ENCODE peak calls at places on chromosomes 4 and X, in six cellular contexts. One of them, this sample, is unnamed.

GRCh38 chrX:77749695-77750094 is 36.3 kb downstream of the ATRX start:
- DNase-seq in A549: peak; percentile 36
- DNase-seq in body of pancreas: no peak
- DNase-seq in tibial artery: no peak
- DNase-seq in left lung: no peak
- DNase-seq in HFFc6: peak; percentile 61
- DNase-seq in this sample: no peak

GRCh38 chrX:2547746-2548145 is 47.0 kb upstream of the DHRSX start:
- DNase-seq in A549: no peak
- DNase-seq in body of pancreas: no peak
- DNase-seq in tibial artery: no peak
- DNase-seq in left lung: no peak
- DNase-seq in HFFc6: no peak
- DNase-seq in this sample: no peak

GRCh38 chr4:71186566-71187398 is 152.0 kb upstream of the SLC4A4 start:
- DNase-seq in A549: peak; percentile 29
- DNase-seq in body of pancreas: peak; percentile 44
- DNase-seq in tibial artery: peak; percentile 30
- DNase-seq in left lung: peak; percentile 88
- DNase-seq in HFFc6: peak; percentile 25
- DNase-seq in this sample: peak; percentile 83

GRCh38 chr4:121690001-121690400 is 6.8 kb downstream of the ANXA5 start:
- DNase-seq in A549: no peak
- DNase-seq in body of pancreas: no peak
- DNase-seq in tibial artery: no peak
- DNase-seq in left lung: no peak
- DNase-seq in HFFc6: peak; percentile 59
- DNase-seq in this sample: no peak

GRCh38 chrX:48632207-48632606 is 34.9 kb downstream of the WDR13 start:
- DNase-seq in A549: no peak
- DNase-seq in body of pancreas: no peak
- DNase-seq in tibial artery: no peak
- DNase-seq in left lung: no peak
- DNase-seq in HFFc6: no peak
- DNase-seq in this sample: no peak

GRCh38 chrX:17967888-17968287 is 106.8 kb upstream of the RAI2 start:
- DNase-seq in A549: no peak
- DNase-seq in body of pancreas: peak; percentile 51
- DNase-seq in tibial artery: no peak
- DNase-seq in left lung: no peak
- DNase-seq in HFFc6: no peak
- DNase-seq in this sample: no peak

GRCh38 chrX:37958493-37959211 is 47.7 kb upstream of the SYTL5 start:
- DNase-seq in A549: no peak
- DNase-seq in body of pancreas: no peak
- DNase-seq in tibial artery: no peak
- DNase-seq in left lung: no peak
- DNase-seq in HFFc6: no peak
- DNase-seq in this sample: no peak

GRCh38 chrX:8346060-8346459 is 118.6 kb upstream of the VCX3B start:
- DNase-seq in A549: no peak
- DNase-seq in body of pancreas: no peak
- DNase-seq in tibial artery: no peak
- DNase-seq in left lung: no peak
- DNase-seq in HFFc6: no peak
- DNase-seq in this sample: no peak

GRCh38 chr4:128735714-128736113 is 73.8 kb upstream of the JADE1 start:
- DNase-seq in A549: no peak
- DNase-seq in body of pancreas: no peak
- DNase-seq in tibial artery: no peak
- DNase-seq in left lung: no peak
- DNase-seq in HFFc6: no peak
- DNase-seq in this sample: no peak

GRCh38 chrX:46381630-46382029 is 163.6 kb downstream of the ZNF674 start:
- DNase-seq in A549: no peak
- DNase-seq in body of pancreas: peak; percentile 16
- DNase-seq in tibial artery: no peak
- DNase-seq in left lung: no peak
- DNase-seq in HFFc6: peak; percentile 2
- DNase-seq in this sample: no peak

GRCh38 chrX:108270739-108271396 is 167.4 kb downstream of the COL4A6 start:
- DNase-seq in A549: no peak
- DNase-seq in body of pancreas: no peak
- DNase-seq in tibial artery: no peak
- DNase-seq in left lung: no peak
- DNase-seq in HFFc6: no peak
- DNase-seq in this sample: no peak

GRCh38 chr4:8176547-8177399 is 18.2 kb upstream of the ABLIM2 start:
- DNase-seq in A549: peak; percentile 73
- DNase-seq in body of pancreas: peak; percentile 68
- DNase-seq in tibial artery: no peak
- DNase-seq in left lung: peak; percentile 80
- DNase-seq in HFFc6: peak; percentile 58
- DNase-seq in this sample: no peak

GRCh38 chr4:173855015-173855414 is 325.0 kb upstream of the HAND2 start:
- DNase-seq in A549: no peak
- DNase-seq in body of pancreas: no peak
- DNase-seq in tibial artery: no peak
- DNase-seq in left lung: no peak
- DNase-seq in HFFc6: no peak
- DNase-seq in this sample: no peak

GRCh38 chr4:633406-633805 is 8.0 kb downstream of the PDE6B start:
- DNase-seq in A549: no peak
- DNase-seq in body of pancreas: no peak
- DNase-seq in tibial artery: no peak
- DNase-seq in left lung: peak; percentile 37
- DNase-seq in HFFc6: no peak
- DNase-seq in this sample: peak; percentile 71

GRCh38 chr4:1595789-1596325 is 88.3 kb downstream of the FAM53A start:
- DNase-seq in A549: no peak
- DNase-seq in body of pancreas: no peak
- DNase-seq in tibial artery: no peak
- DNase-seq in left lung: no peak
- DNase-seq in HFFc6: no peak
- DNase-seq in this sample: peak; percentile 52

GRCh38 chrX:136586386-136586785 is 54.4 kb downstream of the VGLL1 start:
- DNase-seq in A549: no peak
- DNase-seq in body of pancreas: no peak
- DNase-seq in tibial artery: no peak
- DNase-seq in left lung: no peak
- DNase-seq in HFFc6: no peak
- DNase-seq in this sample: no peak

GRCh38 chr4:110675406-110675805 is 52.5 kb upstream of the PITX2 start:
- DNase-seq in A549: no peak
- DNase-seq in body of pancreas: no peak
- DNase-seq in tibial artery: no peak
- DNase-seq in left lung: no peak
- DNase-seq in HFFc6: no peak
- DNase-seq in this sample: no peak

GRCh38 chr4:6875431-6875831 is 34.2 kb upstream of the TBC1D14 start:
- DNase-seq in A549: no peak
- DNase-seq in body of pancreas: no peak
- DNase-seq in tibial artery: peak; percentile 58
- DNase-seq in left lung: no peak
- DNase-seq in HFFc6: no peak
- DNase-seq in this sample: no peak

GRCh38 chr4:138959421-138959820 is 56.2 kb upstream of the NOCT start:
- DNase-seq in A549: no peak
- DNase-seq in body of pancreas: no peak
- DNase-seq in tibial artery: no peak
- DNase-seq in left lung: no peak
- DNase-seq in HFFc6: no peak
- DNase-seq in this sample: no peak

GRCh38 chrX:12825801-12826200 is 34.6 kb downstream of the PRPS2 start:
- DNase-seq in A549: no peak
- DNase-seq in body of pancreas: no peak
- DNase-seq in tibial artery: no peak
- DNase-seq in left lung: no peak
- DNase-seq in HFFc6: peak; percentile 9
- DNase-seq in this sample: no peak

GRCh38 chr4:170884965-170885583 is 795.3 kb upstream of the AADAT start:
- DNase-seq in A549: no peak
- DNase-seq in body of pancreas: no peak
- DNase-seq in tibial artery: no peak
- DNase-seq in left lung: no peak
- DNase-seq in HFFc6: no peak
- DNase-seq in this sample: no peak

GRCh38 chr4:136124251-136124745 is 1408.0 kb downstream of the PCDH18 start:
- DNase-seq in A549: no peak
- DNase-seq in body of pancreas: no peak
- DNase-seq in tibial artery: no peak
- DNase-seq in left lung: no peak
- DNase-seq in HFFc6: no peak
- DNase-seq in this sample: no peak

GRCh38 chr4:29081230-29081955 is 1638.8 kb upstream of the PCDH7 start:
- DNase-seq in A549: no peak
- DNase-seq in body of pancreas: no peak
- DNase-seq in tibial artery: no peak
- DNase-seq in left lung: no peak
- DNase-seq in HFFc6: peak; percentile 21
- DNase-seq in this sample: no peak

GRCh38 chr4:4853921-4854648 is 5.4 kb upstream of the MSX1 start:
- DNase-seq in A549: no peak
- DNase-seq in body of pancreas: no peak
- DNase-seq in tibial artery: no peak
- DNase-seq in left lung: peak; percentile 39
- DNase-seq in HFFc6: no peak
- DNase-seq in this sample: peak; percentile 62

GRCh38 chrX:118286066-118286758 is 59.7 kb upstream of the WDR44 start:
- DNase-seq in A549: no peak
- DNase-seq in body of pancreas: no peak
- DNase-seq in tibial artery: no peak
- DNase-seq in left lung: no peak
- DNase-seq in HFFc6: no peak
- DNase-seq in this sample: no peak

GRCh38 chrX:49041683-49042529 is 1.3 kb downstream of the TFE3 start:
- DNase-seq in A549: peak; percentile 25
- DNase-seq in body of pancreas: no peak
- DNase-seq in tibial artery: peak; percentile 34
- DNase-seq in left lung: no peak
- DNase-seq in HFFc6: peak; percentile 43
- DNase-seq in this sample: no peak

GRCh38 chr4:167587361-167587760 is 353.1 kb upstream of the SPOCK3 start:
- DNase-seq in A549: no peak
- DNase-seq in body of pancreas: no peak
- DNase-seq in tibial artery: no peak
- DNase-seq in left lung: no peak
- DNase-seq in HFFc6: no peak
- DNase-seq in this sample: no peak

DNA sequence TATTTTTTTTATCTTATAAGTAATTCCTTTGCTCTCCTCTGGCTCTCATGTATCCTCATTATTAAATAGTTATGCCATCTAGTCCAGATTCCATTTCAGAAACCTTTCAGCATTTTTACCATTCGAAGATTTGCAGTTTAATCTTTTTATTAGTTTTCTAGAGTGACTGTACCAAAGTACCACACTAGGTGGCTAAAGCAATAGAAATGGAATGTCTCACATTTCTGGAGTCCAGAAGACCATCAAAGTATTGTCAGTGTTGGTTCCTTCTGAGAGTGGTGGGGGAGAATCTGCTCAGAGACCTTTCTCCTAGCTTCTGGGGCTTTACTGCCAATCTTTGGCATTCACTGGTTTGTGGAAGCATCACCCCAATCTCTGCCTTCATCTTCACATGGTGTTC is 3.7 kb upstream of the PNMA3 start:
- DNase-seq in A549: no peak
- DNase-seq in body of pancreas: no peak
- DNase-seq in tibial artery: no peak
- DNase-seq in left lung: no peak
- DNase-seq in HFFc6: no peak
- DNase-seq in this sample: no peak
- TF ChIP-seq CTCF in A549: no peak
- TF ChIP-seq CTCF in body of pancreas: no peak
- TF ChIP-seq CTCF in tibial artery: no peak
- TF ChIP-seq CTCF in left lung: no peak
- TF ChIP-seq CTCF in HFFc6: peak; percentile 42
- TF ChIP-seq CTCF in this sample: peak; percentile 56

GRCh38 chr4:108180513-108180912 is 11.8 kb upstream of the LEF1 start:
- DNase-seq in A549: no peak
- DNase-seq in body of pancreas: no peak
- DNase-seq in tibial artery: no peak
- DNase-seq in left lung: no peak
- DNase-seq in HFFc6: no peak
- DNase-seq in this sample: no peak

GRCh38 chr4:108175966-108176365 is 7.2 kb upstream of the LEF1 start:
- DNase-seq in A549: no peak
- DNase-seq in body of pancreas: no peak
- DNase-seq in tibial artery: no peak
- DNase-seq in left lung: no peak
- DNase-seq in HFFc6: no peak
- DNase-seq in this sample: no peak

DNA sequence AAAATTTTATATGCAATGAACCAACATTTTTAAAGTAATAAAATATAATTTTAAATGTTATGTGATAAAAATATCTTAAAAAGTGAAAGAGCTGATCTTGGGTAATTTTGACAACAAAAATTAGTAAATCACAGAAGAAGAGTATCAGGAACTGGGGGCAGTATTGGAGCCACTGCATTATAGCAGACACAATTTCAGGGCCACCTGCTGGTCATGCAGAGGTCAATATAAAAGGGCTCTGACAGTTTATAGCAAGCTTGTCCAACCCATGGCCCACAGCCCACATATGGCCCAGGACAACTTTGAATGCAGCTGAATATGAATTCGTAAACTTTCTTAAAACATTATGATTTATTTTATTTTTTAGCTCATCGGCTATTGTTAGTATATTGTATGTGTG is 13.0 kb upstream of the LEF1 start:
- DNase-seq in A549: no peak
- DNase-seq in body of pancreas: no peak
- DNase-seq in tibial artery: no peak
- DNase-seq in left lung: no peak
- DNase-seq in HFFc6: no peak
- DNase-seq in this sample: no peak
- TF ChIP-seq CTCF in A549: peak; percentile 12
- TF ChIP-seq CTCF in body of pancreas: no peak
- TF ChIP-seq CTCF in tibial artery: no peak
- TF ChIP-seq CTCF in left lung: no peak
- TF ChIP-seq CTCF in HFFc6: peak; percentile 31
- TF ChIP-seq CTCF in this sample: peak; percentile 29

DNA sequence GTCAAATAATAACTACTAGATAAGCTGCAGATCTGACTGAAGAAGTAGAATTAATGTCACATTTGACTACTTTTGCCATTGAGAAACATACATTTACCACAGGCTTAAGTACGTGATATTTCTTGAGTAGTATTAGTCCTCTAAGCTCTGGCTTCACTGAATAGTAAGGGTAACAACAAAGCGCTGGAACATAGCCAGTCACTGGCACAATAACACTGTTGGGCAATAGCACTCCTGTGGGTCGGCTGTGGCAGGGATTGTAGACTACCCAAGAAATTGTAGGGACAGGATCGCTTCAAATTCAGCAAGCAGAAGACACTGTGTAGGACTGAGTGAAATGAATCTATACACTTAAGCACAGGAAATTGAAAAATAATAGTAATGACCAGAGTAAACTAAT is 27.1 kb upstream of the IL15 start:
- DNase-seq in A549: no peak
- DNase-seq in body of pancreas: peak; percentile 68
- DNase-seq in tibial artery: no peak
- DNase-seq in left lung: no peak
- DNase-seq in HFFc6: no peak
- DNase-seq in this sample: no peak
- TF ChIP-seq CTCF in A549: no peak
- TF ChIP-seq CTCF in body of pancreas: no peak
- TF ChIP-seq CTCF in tibial artery: no peak
- TF ChIP-seq CTCF in left lung: no peak
- TF ChIP-seq CTCF in HFFc6: no peak
- TF ChIP-seq CTCF in this sample: no peak

GRCh38 chr4:84159767-84160166 is 339.3 kb downstream of the NKX6-1 start:
- DNase-seq in A549: no peak
- DNase-seq in body of pancreas: peak; percentile 7
- DNase-seq in tibial artery: no peak
- DNase-seq in left lung: no peak
- DNase-seq in HFFc6: no peak
- DNase-seq in this sample: no peak
- TF ChIP-seq CTCF in A549: no peak
- TF ChIP-seq CTCF in body of pancreas: no peak
- TF ChIP-seq CTCF in tibial artery: no peak
- TF ChIP-seq CTCF in left lung: no peak
- TF ChIP-seq CTCF in HFFc6: peak; percentile 8
- TF ChIP-seq CTCF in this sample: peak; percentile 20

This sample was measured in chondrocyte.